ENCODE peak calls at places on chromosomes 5 and 9, in four cellular contexts. One of them, this sample, is unnamed.

GRCh38 chr9:14051459-14051858 is 262.5 kb downstream of the NFIB start:
- DNase-seq in LoVo: no peak
- DNase-seq in stimulated activated CD4-positive, alpha-beta T cell treated with anti-CD3 and anti-CD28 coated beads, Interleukin-15, amount 100 ng/mL, for 24 hours: no peak
- DNase-seq in T-cell: no peak
- DNase-seq in this sample: no peak

GRCh38 chr5:83374547-83374946 is 97.0 kb upstream of the VCAN start:
- DNase-seq in LoVo: no peak
- DNase-seq in stimulated activated CD4-positive, alpha-beta T cell treated with anti-CD3 and anti-CD28 coated beads, Interleukin-15, amount 100 ng/mL, for 24 hours: no peak
- DNase-seq in T-cell: no peak
- DNase-seq in this sample: no peak

GRCh38 chr9:83596899-83597504 is 25.9 kb upstream of the IDNK start:
- DNase-seq in stimulated activated CD4-positive, alpha-beta T cell treated with anti-CD3 and anti-CD28 coated beads, Interleukin-15, amount 100 ng/mL, for 24 hours: peak; percentile 61
- DNase-seq in T-cell: no peak
- DNase-seq in LoVo: no peak
- DNase-seq in this sample: no peak

GRCh38 chr9:98926016-98926415 is 17.7 kb upstream of the COL15A1 start:
- DNase-seq in LoVo: no peak
- DNase-seq in stimulated activated CD4-positive, alpha-beta T cell treated with anti-CD3 and anti-CD28 coated beads, Interleukin-15, amount 100 ng/mL, for 24 hours: no peak
- DNase-seq in T-cell: no peak
- DNase-seq in this sample: no peak

GRCh38 chr9:133604214-133604613 is 5.0 kb downstream of the FAM163B start:
- DNase-seq in T-cell: no peak
- DNase-seq in stimulated activated CD4-positive, alpha-beta T cell treated with anti-CD3 and anti-CD28 coated beads, Interleukin-15, amount 100 ng/mL, for 24 hours: peak; percentile 44
- DNase-seq in LoVo: no peak
- DNase-seq in this sample: no peak

GRCh38 chr5:39186722-39187539 is 32.4 kb downstream of the FYB1 start:
- DNase-seq in LoVo: no peak
- DNase-seq in T-cell: no peak
- DNase-seq in stimulated activated CD4-positive, alpha-beta T cell treated with anti-CD3 and anti-CD28 coated beads, Interleukin-15, amount 100 ng/mL, for 24 hours: no peak
- DNase-seq in this sample: no peak

GRCh38 chr9:128153947-128154695 is 4.9 kb downstream of the LCN2 start:
- DNase-seq in LoVo: no peak
- DNase-seq in T-cell: no peak
- DNase-seq in stimulated activated CD4-positive, alpha-beta T cell treated with anti-CD3 and anti-CD28 coated beads, Interleukin-15, amount 100 ng/mL, for 24 hours: no peak
- DNase-seq in this sample: no peak

GRCh38 chr5:122703214-122703613 is 71.7 kb upstream of the SNX2 start:
- DNase-seq in T-cell: no peak
- DNase-seq in stimulated activated CD4-positive, alpha-beta T cell treated with anti-CD3 and anti-CD28 coated beads, Interleukin-15, amount 100 ng/mL, for 24 hours: no peak
- DNase-seq in LoVo: no peak
- DNase-seq in this sample: no peak

GRCh38 chr5:58765058-58765457 is 182.2 kb downstream of the RAB3C start:
- DNase-seq in T-cell: no peak
- DNase-seq in LoVo: no peak
- DNase-seq in stimulated activated CD4-positive, alpha-beta T cell treated with anti-CD3 and anti-CD28 coated beads, Interleukin-15, amount 100 ng/mL, for 24 hours: no peak
- DNase-seq in this sample: no peak

GRCh38 chr9:136901516-136902258 is 15.4 kb downstream of the TRAF2 start:
- DNase-seq in LoVo: peak; percentile 44
- DNase-seq in T-cell: peak; percentile 68
- DNase-seq in stimulated activated CD4-positive, alpha-beta T cell treated with anti-CD3 and anti-CD28 coated beads, Interleukin-15, amount 100 ng/mL, for 24 hours: peak; percentile 89
- DNase-seq in this sample: no peak

GRCh38 chr5:65050826-65051498 is 282.2 kb downstream of the CWC27 start:
- DNase-seq in LoVo: no peak
- DNase-seq in T-cell: no peak
- DNase-seq in stimulated activated CD4-positive, alpha-beta T cell treated with anti-CD3 and anti-CD28 coated beads, Interleukin-15, amount 100 ng/mL, for 24 hours: no peak
- DNase-seq in this sample: no peak

GRCh38 chr5:81393783-81394718 is at the start of gene ACOT12:
- DNase-seq in stimulated activated CD4-positive, alpha-beta T cell treated with anti-CD3 and anti-CD28 coated beads, Interleukin-15, amount 100 ng/mL, for 24 hours: peak; percentile 18
- DNase-seq in LoVo: no peak
- DNase-seq in T-cell: no peak
- DNase-seq in this sample: no peak

GRCh38 chr5:172859966-172860365 is 25.9 kb downstream of the ERGIC1 start:
- DNase-seq in T-cell: no peak
- DNase-seq in LoVo: no peak
- DNase-seq in stimulated activated CD4-positive, alpha-beta T cell treated with anti-CD3 and anti-CD28 coated beads, Interleukin-15, amount 100 ng/mL, for 24 hours: no peak
- DNase-seq in this sample: no peak

GRCh38 chr9:20835364-20836286 is 151.6 kb downstream of the FOCAD start:
- DNase-seq in stimulated activated CD4-positive, alpha-beta T cell treated with anti-CD3 and anti-CD28 coated beads, Interleukin-15, amount 100 ng/mL, for 24 hours: no peak
- DNase-seq in T-cell: no peak
- DNase-seq in LoVo: no peak
- DNase-seq in this sample: no peak

GRCh38 chr5:93062548-93062947 is 518.5 kb downstream of the NR2F1-AS1 start:
- DNase-seq in LoVo: no peak
- DNase-seq in stimulated activated CD4-positive, alpha-beta T cell treated with anti-CD3 and anti-CD28 coated beads, Interleukin-15, amount 100 ng/mL, for 24 hours: no peak
- DNase-seq in T-cell: no peak
- DNase-seq in this sample: no peak

GRCh38 chr5:179497636-179498365 is 52.6 kb upstream of the RUFY1 start:
- DNase-seq in T-cell: no peak
- DNase-seq in LoVo: no peak
- DNase-seq in stimulated activated CD4-positive, alpha-beta T cell treated with anti-CD3 and anti-CD28 coated beads, Interleukin-15, amount 100 ng/mL, for 24 hours: no peak
- DNase-seq in this sample: no peak

GRCh38 chr5:132896685-132897084 is 23.2 kb downstream of the LEAP2 start:
- DNase-seq in stimulated activated CD4-positive, alpha-beta T cell treated with anti-CD3 and anti-CD28 coated beads, Interleukin-15, amount 100 ng/mL, for 24 hours: no peak
- DNase-seq in T-cell: no peak
- DNase-seq in LoVo: no peak
- DNase-seq in this sample: no peak

GRCh38 chr5:159877894-159878448 is 38.3 kb upstream of the ADRA1B start:
- DNase-seq in LoVo: no peak
- DNase-seq in T-cell: no peak
- DNase-seq in stimulated activated CD4-positive, alpha-beta T cell treated with anti-CD3 and anti-CD28 coated beads, Interleukin-15, amount 100 ng/mL, for 24 hours: no peak
- DNase-seq in this sample: peak; percentile 67

GRCh38 chr9:37054513-37054776 is 20.4 kb upstream of the PAX5 start:
- DNase-seq in LoVo: no peak
- DNase-seq in T-cell: no peak
- DNase-seq in stimulated activated CD4-positive, alpha-beta T cell treated with anti-CD3 and anti-CD28 coated beads, Interleukin-15, amount 100 ng/mL, for 24 hours: no peak
- DNase-seq in this sample: no peak

GRCh38 chr5:157744055-157745011 is 821 bp downstream of the LSM11 start:
- DNase-seq in T-cell: no peak
- DNase-seq in stimulated activated CD4-positive, alpha-beta T cell treated with anti-CD3 and anti-CD28 coated beads, Interleukin-15, amount 100 ng/mL, for 24 hours: peak; percentile 51
- DNase-seq in LoVo: no peak
- DNase-seq in this sample: no peak

GRCh38 chr9:126154869-126155268 is 171.8 kb upstream of the MVB12B start:
- DNase-seq in T-cell: no peak
- DNase-seq in LoVo: no peak
- DNase-seq in stimulated activated CD4-positive, alpha-beta T cell treated with anti-CD3 and anti-CD28 coated beads, Interleukin-15, amount 100 ng/mL, for 24 hours: no peak
- DNase-seq in this sample: no peak

GRCh38 chr9:5608298-5609254 is 20.3 kb upstream of the RIC1 start:
- DNase-seq in stimulated activated CD4-positive, alpha-beta T cell treated with anti-CD3 and anti-CD28 coated beads, Interleukin-15, amount 100 ng/mL, for 24 hours: no peak
- DNase-seq in T-cell: no peak
- DNase-seq in LoVo: no peak
- DNase-seq in this sample: no peak

GRCh38 chr9:122291458-122291857 is 26.8 kb downstream of the MRRF start:
- DNase-seq in T-cell: no peak
- DNase-seq in LoVo: no peak
- DNase-seq in stimulated activated CD4-positive, alpha-beta T cell treated with anti-CD3 and anti-CD28 coated beads, Interleukin-15, amount 100 ng/mL, for 24 hours: no peak
- DNase-seq in this sample: no peak

GRCh38 chr9:117258201-117258866 is 156.5 kb downstream of the ASTN2 start:
- DNase-seq in T-cell: no peak
- DNase-seq in LoVo: no peak
- DNase-seq in stimulated activated CD4-positive, alpha-beta T cell treated with anti-CD3 and anti-CD28 coated beads, Interleukin-15, amount 100 ng/mL, for 24 hours: no peak
- DNase-seq in this sample: no peak

This sample was measured in LNCaP clone FGC.